ENCODE peak calls at places on chromosome 1, in five cellular contexts. One of them, this sample, is unnamed.

GRCh38 chr1:2519729-2520128 is 6.7 kb downstream of the PANK4 start:
- DNase-seq in effector memory CD8-positive, alpha-beta T cell: no peak
- DNase-seq in NB4: no peak
- DNase-seq in T follicular helper cell: no peak
- DNase-seq in esophagus muscularis mucosa: no peak
- DNase-seq in this sample: no peak

GRCh38 chr1:85118751-85119150 is 70.5 kb upstream of the MCOLN3 start:
- DNase-seq in effector memory CD8-positive, alpha-beta T cell: no peak
- DNase-seq in NB4: no peak
- DNase-seq in T follicular helper cell: no peak
- DNase-seq in esophagus muscularis mucosa: no peak
- DNase-seq in this sample: no peak

GRCh38 chr1:91684599-91685196 is 184.0 kb downstream of the CDC7 start:
- DNase-seq in effector memory CD8-positive, alpha-beta T cell: no peak
- DNase-seq in NB4: no peak
- DNase-seq in T follicular helper cell: no peak
- DNase-seq in esophagus muscularis mucosa: peak
- DNase-seq in this sample: no peak

GRCh38 chr1:66503841-66504470 is 30.0 kb upstream of the SGIP1 start:
- DNase-seq in effector memory CD8-positive, alpha-beta T cell: peak
- DNase-seq in NB4: peak
- DNase-seq in T follicular helper cell: no peak
- DNase-seq in esophagus muscularis mucosa: no peak
- DNase-seq in this sample: peak

GRCh38 chr1:52674497-52675384 is 23.4 kb downstream of the COA7 start:
- DNase-seq in effector memory CD8-positive, alpha-beta T cell: no peak
- DNase-seq in NB4: peak
- DNase-seq in T follicular helper cell: no peak
- DNase-seq in esophagus muscularis mucosa: no peak
- DNase-seq in this sample: peak

GRCh38 chr1:41541592-41541952 is 57.1 kb upstream of the EDN2 start:
- DNase-seq in effector memory CD8-positive, alpha-beta T cell: no peak
- DNase-seq in NB4: no peak
- DNase-seq in T follicular helper cell: no peak
- DNase-seq in esophagus muscularis mucosa: no peak
- DNase-seq in this sample: no peak

GRCh38 chr1:232570007-232570406 is 59.9 kb downstream of the SIPA1L2 start:
- DNase-seq in effector memory CD8-positive, alpha-beta T cell: no peak
- DNase-seq in NB4: no peak
- DNase-seq in T follicular helper cell: no peak
- DNase-seq in esophagus muscularis mucosa: no peak
- DNase-seq in this sample: no peak

GRCh38 chr1:97202481-97202880 is 480.9 kb downstream of the PTBP2 start:
- DNase-seq in effector memory CD8-positive, alpha-beta T cell: no peak
- DNase-seq in NB4: no peak
- DNase-seq in T follicular helper cell: no peak
- DNase-seq in esophagus muscularis mucosa: no peak
- DNase-seq in this sample: no peak

This sample was measured in NK-92 treated with Interleukin-12 subunit alpha and Interleukin-12 subunit beta, amount 100 ng/mL, for 24 hours.